ENCODE peak calls at places on chromosomes 4 and X, in six cellular contexts. E is activated T-cell treated with anti-CD3 and anti-CD28 coated beads for 1 hour; P is kidney tubule cell; O is heart left ventricle; X is activated naive CD8-positive, alpha-beta T cell treated with anti-CD3 and anti-CD28 coated beads, Interleukin-2, amount 50 U/mL, for 24 hours; N is M059J. Y is an unnamed sample.

GRCh38 chrX:52420824-52421443 is 52.1 kb downstream of the XAGE2 start:
- DNase-seq in E (no peak), P (no peak), O (no peak), X (no peak), N (no peak), Y (peak)

GRCh38 chrX:108091878-108092291 is 307 bp downstream of the ATG4A start:
- DNase-seq in E (no peak), P (peak), O (no peak), X (peak), N (peak), Y (peak)

GRCh38 chrX:108224727-108225455 is 133.3 kb downstream of the ATG4A start:
- DNase-seq in E (no peak), P (peak), O (no peak), X (no peak), N (peak), Y (peak)

GRCh38 chrX:71253253-71254091 is 468 bp downstream of the ZMYM3 start:
- DNase-seq in E (peak), P (peak), O (peak), X (peak), N (peak), Y (peak)

GRCh38 chr4:40621592-40622512 is 7.8 kb downstream of the RBM47 start:
- DNase-seq in E (no peak), P (peak), O (no peak), X (peak), N (peak), Y (peak)

GRCh38 chr4:20618010-20618409 is 82.2 kb upstream of the PACRGL start:
- DNase-seq in E (no peak), P (peak), O (peak), X (no peak), N (no peak), Y (no peak)

GRCh38 chr4:101853691-101854090 is 63.2 kb downstream of the BANK1 start:
- DNase-seq in E (no peak), P (peak), O (no peak), X (no peak), N (peak), Y (peak)

GRCh38 chr4:156594619-156595018 is 377.0 kb downstream of the PDGFC start:
- DNase-seq in E (no peak), P (peak), O (peak), X (no peak), N (peak), Y (no peak)

GRCh38 chr4:69458184-69458826 is 37.4 kb downstream of the UGT2B4 start:
- DNase-seq in E (no peak), P (no peak), O (no peak), X (no peak), N (no peak), Y (no peak)

GRCh38 chr4:38069271-38069760 is 109.1 kb downstream of the PTTG2 start:
- DNase-seq in E (no peak), P (peak), O (no peak), X (peak), N (peak), Y (peak)

GRCh38 chrX:153476628-153477027 is 6.3 kb upstream of the HAUS7 start:
- DNase-seq in E (no peak), P (no peak), O (no peak), X (no peak), N (peak), Y (peak)

GRCh38 chrX:155216940-155217450 is 735 bp downstream of the VBP1 start:
- DNase-seq in E (no peak), P (no peak), O (no peak), X (no peak), N (peak), Y (peak)

GRCh38 chr4:80197601-80198444 is 520 bp downstream of the PRDM8 start:
- DNase-seq in E (no peak), P (no peak), O (no peak), X (no peak), N (peak), Y (peak)

GRCh38 chr4:137124278-137124932 is 407.9 kb downstream of the PCDH18 start:
- DNase-seq in E (no peak), P (peak), O (no peak), X (no peak), N (peak), Y (peak)

GRCh38 chr4:76659103-76659490 is 224.1 kb downstream of the SHROOM3 start:
- DNase-seq in E (no peak), P (peak), O (no peak), X (no peak), N (peak), Y (no peak)

GRCh38 chr4:6674500-6675149 is 19.1 kb upstream of the S100P start:
- DNase-seq in E (peak), P (peak), O (no peak), X (peak), N (peak), Y (peak)

GRCh38 chr4:147960971-147961370 is 229.1 kb downstream of the ARHGAP10 start:
- DNase-seq in E (no peak), P (no peak), O (no peak), X (no peak), N (no peak), Y (no peak)

GRCh38 chr4:74874785-74875367 is 58.0 kb upstream of the PARM1 start:
- DNase-seq in E (no peak), P (peak), O (no peak), X (peak), N (peak), Y (peak)

GRCh38 chrX:123809854-123810375 is 49.9 kb upstream of the XIAP start:
- DNase-seq in E (no peak), P (no peak), O (no peak), X (no peak), N (no peak), Y (no peak)

GRCh38 chrX:114619874-114620273 is 36.0 kb downstream of the HTR2C start:
- DNase-seq in E (no peak), P (peak), O (no peak), X (no peak), N (peak), Y (peak)

GRCh38 chr4:173001571-173001970 is 167.0 kb upstream of the GALNT7 start:
- DNase-seq in E (no peak), P (peak), O (no peak), X (no peak), N (peak), Y (peak)

GRCh38 chr4:80255374-80256095 is 10.9 kb upstream of the FGF5 start:
- DNase-seq in E (no peak), P (no peak), O (no peak), X (no peak), N (peak), Y (peak)

GRCh38 chr4:17309567-17310268 is 202.2 kb downstream of the QDPR start:
- DNase-seq in E (no peak), P (no peak), O (no peak), X (no peak), N (peak), Y (peak)

GRCh38 chr4:145061325-145061920 is 36.6 kb downstream of the ANAPC10 start:
- DNase-seq in E (no peak), P (peak), O (no peak), X (no peak), N (peak), Y (peak)

GRCh38 chrX:22968494-22968893 is 31.3 kb upstream of the DDX53 start:
- DNase-seq in E (no peak), P (no peak), O (no peak), X (no peak), N (no peak), Y (no peak)

GRCh38 chrX:12701625-12702024 is 89.6 kb upstream of the PRPS2 start:
- DNase-seq in E (no peak), P (peak), O (no peak), X (peak), N (peak), Y (peak)

GRCh38 chr4:173736840-173737239 is 206.8 kb upstream of the HAND2 start:
- DNase-seq in E (no peak), P (no peak), O (no peak), X (no peak), N (no peak), Y (no peak)

GRCh38 chr4:14167876-14168510 is 540.5 kb upstream of the BOD1L1 start:
- DNase-seq in E (no peak), P (peak), O (no peak), X (no peak), N (peak), Y (peak)

GRCh38 chr4:7461171-7461570 is 26.4 kb upstream of the PSAPL1 start:
- DNase-seq in E (no peak), P (no peak), O (no peak), X (no peak), N (no peak), Y (no peak)

GRCh38 chrX:73400136-73400748 is 46.6 kb upstream of the CDX4 start:
- DNase-seq in E (no peak), P (no peak), O (no peak), X (no peak), N (peak), Y (no peak)